ENCODE peak calls at places on chromosomes 2 and 18, in ten cellular contexts. K, Q, W, U, E, Y, M, C, S and X are unnamed samples.

GRCh38 chr18:26405190-26405781 is 143.1 kb downstream of the KCTD1 start:
- DNase-seq in K (no peak), Q (peak), W (no peak), U (peak), E (peak), Y (no peak), M (peak), C (peak), S (peak), X (peak)

GRCh38 chr2:208222351-208222750 is 32.5 kb downstream of the IDH1 start:
- DNase-seq in K (no peak), Q (no peak), W (no peak), U (peak), E (no peak), Y (no peak), M (peak), C (no peak), S (no peak), X (no peak)

GRCh38 chr2:197293252-197294007 is 17.1 kb downstream of the ANKRD44 start:
- DNase-seq in K (no peak), Q (no peak), W (no peak), U (no peak), E (no peak), Y (no peak), M (no peak), C (no peak), S (no peak), X (no peak)

GRCh38 chr18:50177294-50177992 is 17.5 kb downstream of the MYO5B start:
- DNase-seq in K (no peak), Q (peak), W (no peak), U (no peak), E (no peak), Y (no peak), M (no peak), C (no peak), S (no peak), X (no peak)

GRCh38 chr2:147441140-147441539 is 403.7 kb upstream of the ACVR2A start:
- DNase-seq in K (no peak), Q (no peak), W (no peak), U (no peak), E (no peak), Y (no peak), M (no peak), C (no peak), S (no peak), X (no peak)

GRCh38 chr2:119647440-119648169 is 31.4 kb upstream of the TMEM177 start:
- DNase-seq in K (no peak), Q (no peak), W (no peak), U (peak), E (peak), Y (no peak), M (peak), C (no peak), S (no peak), X (no peak)

GRCh38 chr18:73768043-73768442 is 379.6 kb downstream of the FBXO15 start:
- DNase-seq in K (no peak), Q (no peak), W (no peak), U (no peak), E (no peak), Y (no peak), M (no peak), C (no peak), S (no peak), X (no peak)

GRCh38 chr2:19812166-19812565 is 89.6 kb downstream of the TTC32 start:
- DNase-seq in K (no peak), Q (no peak), W (no peak), U (no peak), E (peak), Y (no peak), M (no peak), C (no peak), S (no peak), X (no peak)

GRCh38 chr2:9462313-9462712 is 12.0 kb upstream of the IAH1 start:
- DNase-seq in K (no peak), Q (no peak), W (no peak), U (no peak), E (no peak), Y (no peak), M (no peak), C (no peak), S (no peak), X (no peak)

GRCh38 chr2:233013027-233013461 is at the start of gene NGEF:
- DNase-seq in K (no peak), Q (no peak), W (no peak), U (no peak), E (no peak), Y (no peak), M (no peak), C (no peak), S (peak), X (no peak)

GRCh38 chr18:9634856-9635255 is 20.5 kb upstream of the PPP4R1 start:
- DNase-seq in K (no peak), Q (no peak), W (no peak), U (no peak), E (no peak), Y (no peak), M (no peak), C (no peak), S (no peak), X (no peak)

GRCh38 chr18:60391571-60392226 is 19.1 kb upstream of the MC4R start:
- DNase-seq in K (no peak), Q (no peak), W (no peak), U (no peak), E (no peak), Y (no peak), M (no peak), C (no peak), S (no peak), X (no peak)

GRCh38 chr2:43636616-43637015 is 444 bp upstream of the PLEKHH2 start:
- DNase-seq in K (no peak), Q (peak), W (no peak), U (no peak), E (no peak), Y (no peak), M (no peak), C (no peak), S (no peak), X (no peak)

GRCh38 chr2:68690851-68691250 is 43.8 kb upstream of the ARHGAP25 start:
- DNase-seq in K (no peak), Q (no peak), W (no peak), U (no peak), E (no peak), Y (no peak), M (no peak), C (no peak), S (no peak), X (no peak)

GRCh38 chr2:240868286-240869108 is at the start of gene AGXT:
- DNase-seq in K (no peak), Q (no peak), W (no peak), U (no peak), E (peak), Y (peak), M (no peak), C (no peak), S (no peak), X (no peak)

GRCh38 chr2:169073972-169074751 is 4.8 kb downstream of the DHRS9 start:
- DNase-seq in K (no peak), Q (no peak), W (peak), U (peak), E (no peak), Y (no peak), M (peak), C (no peak), S (no peak), X (no peak)

GRCh38 chr2:199804831-199805230 is 46.2 kb downstream of the FTCDNL1 start:
- DNase-seq in K (no peak), Q (peak), W (no peak), U (no peak), E (no peak), Y (peak), M (no peak), C (no peak), S (no peak), X (peak)

GRCh38 chr2:127059559-127059958 is 47.4 kb downstream of the BIN1 start:
- DNase-seq in K (no peak), Q (no peak), W (no peak), U (no peak), E (no peak), Y (no peak), M (no peak), C (no peak), S (no peak), X (no peak)

GRCh38 chr2:60855989-60856669 is 25.2 kb upstream of the REL start:
- DNase-seq in K (no peak), Q (no peak), W (no peak), U (no peak), E (peak), Y (no peak), M (peak), C (no peak), S (no peak), X (no peak)

GRCh38 chr2:190511104-190511503 is 23.4 kb downstream of the NEMP2 start:
- DNase-seq in K (no peak), Q (peak), W (no peak), U (peak), E (peak), Y (no peak), M (peak), C (no peak), S (no peak), X (peak)

GRCh38 chr18:421236-422155 is 79.0 kb downstream of the COLEC12 start:
- DNase-seq in K (no peak), Q (no peak), W (no peak), U (peak), E (peak), Y (peak), M (peak), C (no peak), S (no peak), X (no peak)

GRCh38 chr18:3305354-3305762 is 43.4 kb downstream of the MYL12B start:
- DNase-seq in K (peak), Q (no peak), W (peak), U (peak), E (peak), Y (no peak), M (peak), C (no peak), S (no peak), X (no peak)

GRCh38 chr2:72911256-72911655 is 6.1 kb upstream of the EMX1 start:
- DNase-seq in K (no peak), Q (no peak), W (no peak), U (no peak), E (no peak), Y (no peak), M (no peak), C (no peak), S (no peak), X (no peak)

GRCh38 chr2:16249269-16250055 is 309.1 kb downstream of the MYCN start:
- DNase-seq in K (no peak), Q (peak), W (no peak), U (no peak), E (no peak), Y (no peak), M (no peak), C (no peak), S (no peak), X (no peak)

GRCh38 chr2:168449419-168449818 is 6.7 kb upstream of the CERS6 start:
- DNase-seq in K (no peak), Q (no peak), W (no peak), U (no peak), E (no peak), Y (no peak), M (no peak), C (no peak), S (no peak), X (no peak)